ENCODE peak calls at places on chromosomes 4 and X, in ten cellular contexts. P is transverse colon, K is ovary, M is SK-N-SH, U is tibial nerve, E is H1, J is esophagus muscularis mucosa, T is suprapubic skin, A is stomach, W is K562. Q is an unnamed sample.

GRCh38 chr4:182019148-182019652 is 224.0 kb upstream of the TENM3 start:
- DNase-seq in M (no peak), K (no peak), W (no peak), T (no peak), U (no peak), E (no peak), J (no peak), P (no peak), A (no peak), Q (no peak)

GRCh38 chr4:74338792-74339333 is 26.1 kb upstream of the EREG start:
- DNase-seq in U (no peak), E (no peak), T (no peak), W (no peak), A (no peak), P (no peak), J (no peak), M (no peak), K (no peak), Q (no peak)

GRCh38 chrX:30488092-30488491 is 89.5 kb downstream of the TASL start:
- DNase-seq in K (no peak), E (no peak), P (no peak), W (no peak), U (no peak), T (no peak), M (no peak), A (no peak), J (no peak), Q (no peak)

GRCh38 chr4:48329976-48330375 is 11.4 kb upstream of the SLAIN2 start:
- DNase-seq in T (no peak), U (no peak), M (no peak), W (no peak), A (no peak), E (no peak), K (no peak), J (no peak), P (no peak), Q (no peak)

GRCh38 chr4:2248044-2248780 is 6.3 kb upstream of the HAUS3 start:
- DNase-seq in J (peak; percentile 66), P (no peak), W (no peak), A (peak; percentile 17), U (no peak), E (no peak), M (peak; percentile 24), K (no peak), T (peak; percentile 53), Q (no peak)

GRCh38 chrX:12949927-12950656 is 24.8 kb upstream of the TMSB4X start:
- DNase-seq in A (peak; percentile 83), W (peak; percentile 65), P (peak; percentile 89), T (peak; percentile 89), K (peak; percentile 74), M (no peak), J (no peak), U (peak; percentile 66), E (no peak), Q (peak; percentile 94)

GRCh38 chr4:82905205-82905604 is 4.7 kb downstream of the THAP9 start:
- DNase-seq in W (no peak), K (no peak), T (no peak), M (no peak), U (no peak), P (no peak), A (no peak), J (no peak), E (no peak), Q (no peak)

GRCh38 chr4:88967883-88968316 is 89.1 kb downstream of the FAM13A start:
- DNase-seq in W (no peak), K (no peak), J (no peak), E (no peak), M (no peak), T (no peak), A (no peak), U (no peak), P (no peak), Q (no peak)

DNA sequence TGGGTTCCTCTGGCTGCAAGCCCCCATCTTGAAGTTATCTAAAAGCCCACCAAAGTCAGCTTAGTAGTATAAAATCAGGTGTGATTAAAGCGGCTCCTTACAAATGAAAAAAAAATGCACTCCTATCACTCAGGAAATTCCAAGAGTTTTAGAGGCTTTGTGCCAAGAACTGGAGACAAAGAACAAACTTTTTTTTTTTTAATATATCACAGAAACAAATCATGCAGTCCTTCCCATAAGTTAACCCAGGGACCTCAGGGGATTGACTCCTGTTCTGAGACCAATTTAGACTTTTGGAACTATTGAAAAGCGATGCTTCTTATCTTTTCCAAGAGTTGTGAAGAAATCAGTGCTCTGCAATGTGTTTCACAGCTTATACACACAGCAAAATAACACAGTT is 53.6 kb downstream of the HHIP start:
- DNase-seq in P (no peak), J (no peak), T (no peak), K (no peak), W (no peak), U (no peak), M (no peak), A (no peak), E (no peak), Q (no peak)
- H3K36me3 ChIP-seq in P (no peaks in the 10 kb centered on the region), J (no peaks in the 10 kb centered on the region), T (no peaks in the 10 kb centered on the region), K (no peaks in the 10 kb centered on the region), W (no peaks in the 10 kb centered on the region), U (no peaks in the 10 kb centered on the region), M (no peaks in the 10 kb centered on the region), A (no peaks in the 10 kb centered on the region), E (no peaks in the 10 kb centered on the region), Q (no peaks in the 10 kb centered on the region)

DNA sequence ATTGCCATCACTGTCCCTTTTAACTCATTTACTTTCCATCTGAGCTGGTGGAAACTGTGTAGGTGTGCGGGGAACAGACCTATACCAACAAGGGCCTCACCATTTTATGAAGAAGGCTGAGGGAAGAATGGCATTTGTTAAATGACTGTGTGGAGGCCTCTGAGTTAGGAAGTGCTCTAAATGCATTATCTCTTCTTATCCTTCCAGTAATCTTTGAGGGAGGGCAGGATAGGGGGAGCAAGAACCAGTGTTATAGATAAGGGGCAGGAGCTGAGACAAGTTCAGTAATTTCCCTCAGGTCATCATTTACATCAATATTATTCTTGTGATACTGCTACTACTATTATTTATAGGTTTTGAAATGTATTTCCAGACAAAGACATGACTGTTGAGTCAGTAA is 122.4 kb upstream of the PDLIM3 start:
- DNase-seq in U (no peak), J (no peak), E (no peak), M (peak; percentile 26), K (no peak), W (no peak), A (no peak), T (no peak), P (no peak), Q (no peak)
- H3K27ac ChIP-seq in U (peak overlapping the region; percentile 58), J (peak overlapping the region; percentile 75), E (no peak overlapping the region), M (no peak overlapping the region), K (no peak overlapping the region), W (no peak overlapping the region), A (peak overlapping the region; percentile 84), T (no peak overlapping the region), P (peak overlapping the region; percentile 72), Q (peak overlapping the region; percentile 87)

GRCh38 chr4:684611-685010 is 4.3 kb downstream of the SLC49A3 start:
- DNase-seq in P (no peak), J (no peak), T (no peak), W (no peak), M (peak; percentile 69), E (no peak), U (no peak), A (no peak), K (no peak), Q (no peak)
- TF ChIP-seq EP300 in P (no peak), J (no peak), T (no peak), W (no peak), M (no peak), E (no peak), U (no peak), A (no peak), K (no peak), Q (no peak)

GRCh38 chr4:186592961-186593586 is 37.7 kb upstream of the MTNR1A start:
- DNase-seq in K (no peak), A (no peak), J (peak; percentile 39), T (no peak), W (no peak), U (no peak), M (no peak), P (no peak), E (no peak), Q (no peak)
- H3K36me3 ChIP-seq in K (no peaks in the 10 kb centered on the region), A (peaks cover 80% of the 10 kb centered on the region), J (peaks cover 63% of the 10 kb centered on the region), T (peaks cover 62% of the 10 kb centered on the region), W (peaks cover 22% of the 10 kb centered on the region), U (peaks cover 75% of the 10 kb centered on the region), M (peaks cover 21% of the 10 kb centered on the region), P (peaks cover 38% of the 10 kb centered on the region), E (peaks cover 25% of the 10 kb centered on the region), Q (peaks cover 8% of the 10 kb centered on the region)

GRCh38 chrX:108178099-108178498 is 86.5 kb downstream of the ATG4A start:
- DNase-seq in T (no peak), W (no peak), A (no peak), J (no peak), P (no peak), E (no peak), K (no peak), M (no peak), U (no peak), Q (no peak)

GRCh38 chrX:108171671-108172070 is 80.1 kb downstream of the ATG4A start:
- DNase-seq in J (no peak), T (no peak), E (no peak), K (no peak), M (no peak), P (no peak), W (no peak), A (no peak), U (no peak), Q (no peak)

GRCh38 chrX:108173874-108174273 is 82.3 kb downstream of the ATG4A start:
- DNase-seq in E (no peak), T (no peak), A (no peak), U (no peak), J (no peak), P (no peak), K (no peak), M (no peak), W (no peak), Q (no peak)

DNA sequence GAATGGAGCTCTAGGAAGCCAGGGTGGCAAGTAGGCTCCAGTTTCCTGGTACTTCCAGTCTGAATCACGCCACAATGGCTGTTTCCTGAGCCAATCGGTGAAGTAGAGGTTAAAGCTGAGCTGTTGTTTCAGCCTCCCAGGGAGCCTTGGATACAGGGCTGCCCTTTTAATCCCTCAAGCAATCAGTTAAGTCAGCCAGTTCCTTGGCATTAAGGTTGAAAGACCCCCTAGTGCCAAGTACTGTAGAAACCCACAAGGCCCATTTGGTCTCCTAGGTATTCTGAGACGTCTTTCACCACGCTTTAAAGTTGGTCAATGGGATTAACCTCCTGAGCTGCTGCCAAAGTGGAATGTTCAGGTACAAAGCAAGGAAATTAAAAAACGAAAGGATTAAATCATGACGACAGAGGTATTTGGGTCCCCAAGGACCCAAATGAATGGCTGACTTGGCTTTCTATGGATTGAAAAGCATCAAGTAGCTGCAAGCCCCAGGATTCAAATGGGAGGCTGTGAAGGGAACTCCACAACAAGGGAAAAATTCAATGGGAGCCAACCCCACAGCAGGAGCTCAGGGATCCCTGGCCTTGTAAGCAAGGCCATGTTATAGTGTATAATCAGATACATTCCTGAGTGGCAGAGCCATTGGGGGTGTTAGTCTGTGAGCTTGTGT is 85.9 kb downstream of the ATG4A start:
- DNase-seq in A (no peak), K (no peak), P (no peak), U (no peak), E (no peak), W (no peak), J (no peak), T (no peak), M (no peak), Q (no peak)
- H3K27ac ChIP-seq in A (no peak overlapping the region), K (no peak overlapping the region), P (no peak overlapping the region), U (no peak overlapping the region), E (no peak overlapping the region), W (no peak overlapping the region), J (no peak overlapping the region), T (no peak overlapping the region), M (no peak overlapping the region), Q (no peak overlapping the region)